ENCODE peak calls at places on chromosomes 12 and 14, in four cellular contexts. S, B, I and T are unnamed samples.

GRCh38 chr12:107441906-107442305 is 243.7 kb upstream of the PWP1 start:
- DNase-seq in S (no peak), B (no peak), I (no peak), T (no peak)

GRCh38 chr14:86782092-86782580 is 1210.8 kb downstream of the GALC start:
- DNase-seq in S (no peak), B (no peak), I (no peak), T (no peak)

GRCh38 chr12:66552753-66553152 is 126.1 kb downstream of the GRIP1 start:
- DNase-seq in S (no peak), B (no peak), I (no peak), T (no peak)

GRCh38 chr14:95147597-95147996 is 9.7 kb downstream of the DICER1 start:
- DNase-seq in S (no peak), B (no peak), I (no peak), T (no peak)

GRCh38 chr14:63986789-63987533 is 134.2 kb downstream of the SYNE2 start:
- DNase-seq in S (no peak), B (no peak), I (no peak), T (no peak)

GRCh38 chr14:65255029-65255545 is 152.8 kb upstream of the MAX start:
- DNase-seq in S (no peak), B (no peak), I (no peak), T (no peak)

GRCh38 chr12:15625075-15625474 is 164.1 kb downstream of the EPS8 start:
- DNase-seq in S (no peak), B (no peak), I (no peak), T (no peak)

GRCh38 chr12:78146365-78146772 is 315.7 kb downstream of the NAV3 start:
- DNase-seq in S (no peak), B (peak; percentile 4), I (no peak), T (no peak)

DNA sequence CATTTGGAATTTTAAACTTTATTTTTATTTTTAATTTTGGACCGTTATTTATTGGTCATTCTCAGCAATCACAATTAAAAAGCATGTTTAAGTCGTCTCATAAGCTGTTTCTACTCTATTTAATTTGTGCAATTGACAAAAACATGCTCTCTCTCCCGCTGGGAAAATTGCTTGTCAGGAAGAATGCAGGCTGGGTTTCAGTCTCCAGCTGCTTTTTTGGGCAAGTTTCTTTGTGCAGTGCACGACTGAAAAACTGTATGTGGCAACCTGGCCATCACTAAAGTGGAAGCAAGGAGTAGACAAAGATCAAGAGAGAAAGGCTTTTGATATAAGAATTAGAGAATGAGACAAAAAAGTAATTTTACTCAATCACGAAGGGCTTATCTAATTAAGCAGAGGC is 941.5 kb upstream of the MDGA2 start:
- DNase-seq in S (no peak), B (no peak), I (no peak), T (no peak)
- TF ChIP-seq SPI1 in S (no peak), B (no peak), I (no peak), T (no peak)

GRCh38 chr12:46372131-46372851 is at the start of gene SLC38A2:
- DNase-seq in S (peak; percentile 88), B (peak; percentile 64), I (no peak), T (peak; percentile 79)

GRCh38 chr12:46374286-46374685 is 1.7 kb upstream of the SLC38A2 start:
- DNase-seq in S (no peak), B (no peak), I (no peak), T (no peak)

GRCh38 chr12:46374711-46375110 is 2.1 kb upstream of the SLC38A2 start:
- DNase-seq in S (no peak), B (no peak), I (no peak), T (no peak)

GRCh38 chr12:46372852-46373302 is 304 bp upstream of the SLC38A2 start:
- DNase-seq in S (no peak), B (peak; percentile 97), I (no peak), T (no peak)

DNA sequence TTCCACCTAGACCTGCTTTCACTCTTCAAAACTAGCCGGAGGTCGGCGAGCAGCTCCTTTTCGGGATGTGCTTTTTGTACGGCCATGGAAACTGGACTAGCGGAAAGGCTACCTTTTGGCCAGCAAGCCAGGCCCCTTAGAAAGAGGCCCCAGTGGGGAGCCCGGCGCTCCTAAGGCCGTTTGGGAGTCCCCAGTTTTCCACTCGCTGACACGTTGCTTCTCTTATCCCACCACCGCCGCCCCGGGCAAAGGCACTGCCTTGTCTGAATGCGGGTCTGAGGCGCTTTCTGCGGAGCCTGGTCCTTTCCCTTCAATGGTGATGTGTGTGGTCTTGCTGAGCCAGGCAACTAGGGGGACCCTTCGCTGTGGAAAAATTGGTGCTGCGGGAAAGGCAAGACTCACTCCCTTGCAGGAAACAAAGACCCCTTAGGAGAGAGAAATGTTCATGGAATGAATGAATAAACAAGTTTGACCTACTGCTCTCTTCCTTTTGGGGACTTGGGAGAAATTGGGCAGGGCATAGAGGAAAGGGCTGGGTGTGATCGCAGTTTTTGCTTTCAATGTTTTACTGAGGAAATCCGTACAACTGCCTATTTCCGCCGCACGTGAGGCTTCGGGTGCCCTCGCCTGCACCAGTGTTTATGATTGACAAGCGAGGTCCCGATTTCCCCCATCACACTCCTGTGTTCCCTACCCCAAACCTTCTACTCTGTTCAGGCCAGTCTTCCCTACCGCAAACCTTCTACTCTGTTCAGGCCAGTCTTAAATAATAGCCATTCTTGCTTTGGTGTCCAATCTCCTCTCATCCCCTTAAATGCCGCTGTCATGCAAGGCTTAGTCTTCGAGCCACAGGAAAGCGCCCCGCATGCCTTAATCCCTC is 970 bp upstream of the SLC38A2 start:
- DNase-seq in S (no peak), B (peak; percentile 43), I (no peak), T (peak; percentile 45)
- TF ChIP-seq SPI1 in S (no peak), B (no peak), I (no peak), T (no peak)

GRCh38 chr14:77660754-77661153 is 44.3 kb upstream of the SPTLC2 start:
- DNase-seq in S (no peak), B (no peak), I (no peak), T (no peak)
- TF ChIP-seq SPI1 in S (no peak), B (no peak), I (no peak), T (no peak)

DNA sequence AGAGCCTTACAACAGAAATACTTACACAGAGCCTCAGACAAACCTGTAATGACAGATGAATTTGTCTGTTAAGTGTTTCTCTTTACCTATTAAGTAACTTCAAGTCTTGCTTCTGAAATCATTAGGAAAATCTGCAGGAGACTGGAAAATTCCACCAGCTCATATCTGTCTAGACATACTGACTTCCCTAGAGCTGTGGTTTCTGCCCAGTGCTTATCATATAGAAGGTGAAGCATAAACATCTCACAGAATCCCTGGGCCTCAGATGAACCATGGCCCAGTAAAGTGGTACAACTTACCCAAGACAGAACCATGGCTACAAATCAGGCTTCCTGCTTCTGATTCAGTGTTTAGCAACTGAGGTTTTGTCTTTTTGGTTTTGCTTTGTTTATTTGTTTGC is 91.6 kb downstream of the EGLN3 start:
- DNase-seq in S (no peak), B (peak; percentile 24), I (no peak), T (no peak)
- TF ChIP-seq SPI1 in S (no peak), B (no peak), I (no peak), T (no peak)

GRCh38 chr14:72907886-72908285 is 14.0 kb upstream of the DPF3 start:
- DNase-seq in S (no peak), B (peak; percentile 58), I (no peak), T (no peak)
- TF ChIP-seq SPI1 in S (no peak), B (no peak), I (no peak), T (no peak)

GRCh38 chr12:119075222-119075787 is 94.0 kb downstream of the SRRM4 start:
- DNase-seq in S (no peak), B (no peak), I (no peak), T (no peak)

GRCh38 chr12:119072463-119072862 is 91.1 kb downstream of the SRRM4 start:
- DNase-seq in S (no peak), B (no peak), I (no peak), T (no peak)

GRCh38 chr12:119071638-119072231 is 90.4 kb downstream of the SRRM4 start:
- DNase-seq in S (no peak), B (no peak), I (no peak), T (no peak)

GRCh38 chr12:119071176-119071575 is 89.8 kb downstream of the SRRM4 start:
- DNase-seq in S (no peak), B (no peak), I (no peak), T (no peak)

GRCh38 chr12:119075918-119076317 is 94.6 kb downstream of the SRRM4 start:
- DNase-seq in S (no peak), B (no peak), I (no peak), T (no peak)
- TF ChIP-seq SPI1 in S (no peak), B (no peak), I (no peak), T (no peak)